ENCODE peak calls at places on chromosomes 1 and 21, in six cellular contexts. One of them, this sample, is unnamed.
A peak's percentile ranks its signal among the peaks of the same experiment; 100 is the strongest.

GRCh38 chr1:54118704-54119103 is 34.1 kb downstream of the CDCP2 start:
- DNase-seq in stomach: no peak
- DNase-seq in IMR-90: peak; percentile 90
- DNase-seq in tibial nerve: no peak
- DNase-seq in left ventricle myocardium inferior: no peak
- DNase-seq in GM23338: no peak
- DNase-seq in this sample: no peak

GRCh38 chr21:42411197-42411869 is 7.6 kb downstream of the UBASH3A start:
- DNase-seq in stomach: no peak
- DNase-seq in IMR-90: no peak
- DNase-seq in tibial nerve: no peak
- DNase-seq in left ventricle myocardium inferior: no peak
- DNase-seq in GM23338: peak; percentile 56
- DNase-seq in this sample: no peak

GRCh38 chr21:38859852-38860251 is 54.1 kb downstream of the ETS2 start:
- DNase-seq in stomach: no peak
- DNase-seq in IMR-90: peak; percentile 39
- DNase-seq in tibial nerve: no peak
- DNase-seq in left ventricle myocardium inferior: no peak
- DNase-seq in GM23338: no peak
- DNase-seq in this sample: no peak

GRCh38 chr1:7218210-7218832 is 433.1 kb downstream of the CAMTA1 start:
- DNase-seq in stomach: no peak
- DNase-seq in IMR-90: peak; percentile 63
- DNase-seq in tibial nerve: no peak
- DNase-seq in left ventricle myocardium inferior: no peak
- DNase-seq in GM23338: peak; percentile 78
- DNase-seq in this sample: no peak

GRCh38 chr1:177770096-177770495 is 199.8 kb downstream of the SEC16B start:
- DNase-seq in stomach: no peak
- DNase-seq in IMR-90: no peak
- DNase-seq in tibial nerve: no peak
- DNase-seq in left ventricle myocardium inferior: no peak
- DNase-seq in GM23338: no peak
- DNase-seq in this sample: no peak

GRCh38 chr1:116570358-116571214 is at the start of gene CD58:
- DNase-seq in stomach: peak; percentile 91
- DNase-seq in IMR-90: peak; percentile 63
- DNase-seq in tibial nerve: peak; percentile 81
- DNase-seq in left ventricle myocardium inferior: peak; percentile 93
- DNase-seq in GM23338: peak; percentile 91
- DNase-seq in this sample: peak; percentile 83

GRCh38 chr1:51664412-51665240 is 47.7 kb downstream of the OSBPL9 start:
- DNase-seq in stomach: no peak
- DNase-seq in IMR-90: peak; percentile 73
- DNase-seq in tibial nerve: no peak
- DNase-seq in left ventricle myocardium inferior: no peak
- DNase-seq in GM23338: no peak
- DNase-seq in this sample: no peak

GRCh38 chr1:31984419-31985347 is 29.0 kb upstream of the KHDRBS1 start:
- DNase-seq in stomach: no peak
- DNase-seq in IMR-90: peak; percentile 63
- DNase-seq in tibial nerve: no peak
- DNase-seq in left ventricle myocardium inferior: no peak
- DNase-seq in GM23338: no peak
- DNase-seq in this sample: no peak

GRCh38 chr1:19452221-19452663 is 33.1 kb downstream of the CAPZB start:
- DNase-seq in stomach: no peak
- DNase-seq in IMR-90: peak; percentile 57
- DNase-seq in tibial nerve: no peak
- DNase-seq in left ventricle myocardium inferior: peak; percentile 67
- DNase-seq in GM23338: no peak
- DNase-seq in this sample: no peak

GRCh38 chr1:30476476-30476875 is 246.9 kb downstream of the MATN1 start:
- DNase-seq in stomach: peak; percentile 16
- DNase-seq in IMR-90: no peak
- DNase-seq in tibial nerve: no peak
- DNase-seq in left ventricle myocardium inferior: no peak
- DNase-seq in GM23338: no peak
- DNase-seq in this sample: no peak

GRCh38 chr1:20589331-20590312 is 725 bp downstream of the CDA start:
- DNase-seq in stomach: no peak
- DNase-seq in IMR-90: peak; percentile 89
- DNase-seq in tibial nerve: no peak
- DNase-seq in left ventricle myocardium inferior: peak; percentile 62
- DNase-seq in GM23338: no peak
- DNase-seq in this sample: peak; percentile 49

GRCh38 chr21:45364464-45365185 is 40.3 kb upstream of the COL18A1 start:
- DNase-seq in stomach: no peak
- DNase-seq in IMR-90: peak; percentile 89
- DNase-seq in tibial nerve: no peak
- DNase-seq in left ventricle myocardium inferior: no peak
- DNase-seq in GM23338: no peak
- DNase-seq in this sample: peak; percentile 68

GRCh38 chr1:32886828-32887414 is 630 bp downstream of the HPCA start:
- DNase-seq in stomach: no peak
- DNase-seq in IMR-90: no peak
- DNase-seq in tibial nerve: no peak
- DNase-seq in left ventricle myocardium inferior: no peak
- DNase-seq in GM23338: no peak
- DNase-seq in this sample: no peak

GRCh38 chr1:98196012-98196411 is 275.2 kb upstream of the DPYD start:
- DNase-seq in stomach: no peak
- DNase-seq in IMR-90: peak; percentile 8
- DNase-seq in tibial nerve: no peak
- DNase-seq in left ventricle myocardium inferior: no peak
- DNase-seq in GM23338: no peak
- DNase-seq in this sample: no peak

GRCh38 chr1:28718166-28718565 is 18.6 kb upstream of the YTHDF2 start:
- DNase-seq in stomach: no peak
- DNase-seq in IMR-90: no peak
- DNase-seq in tibial nerve: no peak
- DNase-seq in left ventricle myocardium inferior: no peak
- DNase-seq in GM23338: no peak
- DNase-seq in this sample: no peak

GRCh38 chr1:218339267-218339831 is 5.8 kb upstream of the TGFB2 start:
- DNase-seq in stomach: no peak
- DNase-seq in IMR-90: peak; percentile 62
- DNase-seq in tibial nerve: no peak
- DNase-seq in left ventricle myocardium inferior: no peak
- DNase-seq in GM23338: peak; percentile 53
- DNase-seq in this sample: no peak

GRCh38 chr1:221429262-221429661 is 312.6 kb downstream of the DUSP10 start:
- DNase-seq in stomach: no peak
- DNase-seq in IMR-90: peak; percentile 63
- DNase-seq in tibial nerve: no peak
- DNase-seq in left ventricle myocardium inferior: no peak
- DNase-seq in GM23338: no peak
- DNase-seq in this sample: no peak

GRCh38 chr1:170619167-170620030 is 44.5 kb upstream of the PRRX1 start:
- DNase-seq in stomach: no peak
- DNase-seq in IMR-90: peak; percentile 37
- DNase-seq in tibial nerve: no peak
- DNase-seq in left ventricle myocardium inferior: no peak
- DNase-seq in GM23338: no peak
- DNase-seq in this sample: no peak

GRCh38 chr21:44931137-44931500 is 8.7 kb upstream of the SLX9 start:
- DNase-seq in stomach: no peak
- DNase-seq in IMR-90: no peak
- DNase-seq in tibial nerve: no peak
- DNase-seq in left ventricle myocardium inferior: peak; percentile 36
- DNase-seq in GM23338: peak; percentile 57
- DNase-seq in this sample: no peak

GRCh38 chr1:119688810-119689209 is 22.9 kb upstream of the PHGDH start:
- DNase-seq in stomach: no peak
- DNase-seq in IMR-90: no peak
- DNase-seq in tibial nerve: no peak
- DNase-seq in left ventricle myocardium inferior: no peak
- DNase-seq in GM23338: no peak
- DNase-seq in this sample: no peak
- H3K27ac ChIP-seq in stomach: no peak overlapping the region
- H3K27ac ChIP-seq in IMR-90: no peak overlapping the region
- H3K27ac ChIP-seq in tibial nerve: no peak overlapping the region
- H3K27ac ChIP-seq in left ventricle myocardium inferior: no peak overlapping the region
- H3K27ac ChIP-seq in GM23338: peak overlapping the region; percentile 0
- H3K27ac ChIP-seq in this sample: no peak overlapping the region

DNA sequence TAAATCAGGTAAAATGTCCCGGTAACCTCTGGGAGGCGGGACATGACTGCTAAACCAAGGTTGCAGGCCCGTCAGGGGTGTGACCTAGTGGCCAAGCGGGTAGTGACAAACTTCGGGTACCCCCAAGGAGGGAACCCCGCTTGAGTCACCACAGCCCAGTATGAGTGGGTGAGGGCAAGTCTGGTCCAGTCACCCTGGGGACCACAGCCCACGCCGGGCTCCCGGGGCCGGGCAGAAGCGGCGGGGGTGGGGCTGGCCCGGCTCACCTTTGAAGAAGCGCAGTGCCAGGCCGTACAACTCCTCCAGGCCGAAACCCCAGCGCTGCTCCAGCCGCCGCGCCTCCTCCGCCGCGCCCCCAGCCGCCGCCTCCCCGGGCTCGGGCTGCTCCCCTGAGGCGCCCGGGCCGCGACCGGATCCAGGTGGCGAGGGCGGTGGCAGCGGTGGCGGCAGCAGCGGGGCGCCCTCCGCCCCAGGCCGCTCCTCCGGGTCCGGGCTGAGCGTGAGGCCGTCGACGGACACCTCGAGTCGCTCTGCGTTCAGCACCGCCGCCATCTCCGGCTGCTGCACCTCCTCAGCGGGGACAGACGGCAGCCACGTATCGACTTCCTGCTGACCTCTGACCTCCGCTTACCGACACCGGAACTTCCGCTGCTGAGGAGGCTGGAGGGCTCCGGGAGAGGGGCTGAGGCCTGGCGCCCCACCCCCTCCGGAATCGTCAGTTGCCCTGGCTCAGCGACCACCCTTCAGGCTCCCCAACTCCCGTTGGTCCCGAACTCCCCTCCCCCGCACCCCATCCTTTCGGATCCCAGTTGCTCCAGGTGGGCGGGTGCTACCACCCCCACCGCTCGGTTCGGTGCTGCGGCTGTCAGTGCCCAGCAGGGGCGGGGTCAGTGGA is at the start of gene ACBD3:
- DNase-seq in stomach: peak; percentile 87
- DNase-seq in IMR-90: peak; percentile 86
- DNase-seq in tibial nerve: peak; percentile 72
- DNase-seq in left ventricle myocardium inferior: peak; percentile 88
- DNase-seq in GM23338: peak; percentile 96
- DNase-seq in this sample: peak; percentile 89
- H3K4me1 ChIP-seq in stomach: peaks cover 17% of the 10 kb centered on the region
- H3K4me1 ChIP-seq in IMR-90: peaks cover 6% of the 10 kb centered on the region
- H3K4me1 ChIP-seq in tibial nerve: peaks cover 35% of the 10 kb centered on the region
- H3K4me1 ChIP-seq in left ventricle myocardium inferior: peaks cover 60% of the 10 kb centered on the region
- H3K4me1 ChIP-seq in GM23338: peaks cover 6% of the 10 kb centered on the region
- H3K4me1 ChIP-seq in this sample: peaks cover 6% of the 10 kb centered on the region

GRCh38 chr1:5425304-5425703 is 566.9 kb downstream of the NPHP4 start:
- DNase-seq in stomach: no peak
- DNase-seq in IMR-90: no peak
- DNase-seq in tibial nerve: no peak
- DNase-seq in left ventricle myocardium inferior: no peak
- DNase-seq in GM23338: no peak
- DNase-seq in this sample: no peak
- H3K4me3 ChIP-seq in stomach: no peak overlapping the region
- H3K4me3 ChIP-seq in IMR-90: no peak overlapping the region
- H3K4me3 ChIP-seq in tibial nerve: no peak overlapping the region
- H3K4me3 ChIP-seq in left ventricle myocardium inferior: no peak overlapping the region
- H3K4me3 ChIP-seq in GM23338: no peak overlapping the region
- H3K4me3 ChIP-seq in this sample: no peak overlapping the region

DNA sequence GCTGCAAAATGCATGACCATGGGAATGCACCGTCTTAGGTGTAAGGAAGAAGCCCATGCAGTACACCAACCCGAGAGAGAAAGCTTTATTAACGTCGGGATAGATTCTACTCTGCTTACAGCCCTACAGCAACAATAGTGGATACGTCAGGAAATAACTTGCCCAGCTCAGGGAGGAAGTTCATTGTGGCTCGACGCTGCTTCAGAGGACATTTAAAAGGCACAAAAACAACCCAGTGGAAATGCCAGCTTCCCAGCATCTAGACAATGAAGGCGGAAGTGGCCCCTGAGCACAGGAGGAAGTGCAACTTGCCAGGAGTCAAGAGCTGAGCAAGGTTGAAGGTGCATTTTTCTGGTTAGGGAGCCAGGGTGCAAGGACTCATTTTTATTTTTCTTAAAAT is 26.4 kb downstream of the CYYR1 start:
- DNase-seq in stomach: no peak
- DNase-seq in IMR-90: no peak
- DNase-seq in tibial nerve: no peak
- DNase-seq in left ventricle myocardium inferior: peak; percentile 22
- DNase-seq in GM23338: no peak
- DNase-seq in this sample: peak; percentile 54
- H3K27ac ChIP-seq in stomach: peak overlapping the region; percentile 27
- H3K27ac ChIP-seq in IMR-90: no peak overlapping the region
- H3K27ac ChIP-seq in tibial nerve: no peak overlapping the region
- H3K27ac ChIP-seq in left ventricle myocardium inferior: peak overlapping the region; percentile 83
- H3K27ac ChIP-seq in GM23338: no peak overlapping the region
- H3K27ac ChIP-seq in this sample: peak overlapping the region; percentile 55

GRCh38 chr1:35864813-35865212 is 18.2 kb upstream of the AGO1 start:
- DNase-seq in stomach: no peak
- DNase-seq in IMR-90: no peak
- DNase-seq in tibial nerve: no peak
- DNase-seq in left ventricle myocardium inferior: no peak
- DNase-seq in GM23338: no peak
- DNase-seq in this sample: no peak
- H3K4me1 ChIP-seq in stomach: no peaks in the 10 kb centered on the region
- H3K4me1 ChIP-seq in IMR-90: no peaks in the 10 kb centered on the region
- H3K4me1 ChIP-seq in tibial nerve: no peaks in the 10 kb centered on the region
- H3K4me1 ChIP-seq in left ventricle myocardium inferior: peaks cover 17% of the 10 kb centered on the region
- H3K4me1 ChIP-seq in GM23338: no peaks in the 10 kb centered on the region
- H3K4me1 ChIP-seq in this sample: no peaks in the 10 kb centered on the region

DNA sequence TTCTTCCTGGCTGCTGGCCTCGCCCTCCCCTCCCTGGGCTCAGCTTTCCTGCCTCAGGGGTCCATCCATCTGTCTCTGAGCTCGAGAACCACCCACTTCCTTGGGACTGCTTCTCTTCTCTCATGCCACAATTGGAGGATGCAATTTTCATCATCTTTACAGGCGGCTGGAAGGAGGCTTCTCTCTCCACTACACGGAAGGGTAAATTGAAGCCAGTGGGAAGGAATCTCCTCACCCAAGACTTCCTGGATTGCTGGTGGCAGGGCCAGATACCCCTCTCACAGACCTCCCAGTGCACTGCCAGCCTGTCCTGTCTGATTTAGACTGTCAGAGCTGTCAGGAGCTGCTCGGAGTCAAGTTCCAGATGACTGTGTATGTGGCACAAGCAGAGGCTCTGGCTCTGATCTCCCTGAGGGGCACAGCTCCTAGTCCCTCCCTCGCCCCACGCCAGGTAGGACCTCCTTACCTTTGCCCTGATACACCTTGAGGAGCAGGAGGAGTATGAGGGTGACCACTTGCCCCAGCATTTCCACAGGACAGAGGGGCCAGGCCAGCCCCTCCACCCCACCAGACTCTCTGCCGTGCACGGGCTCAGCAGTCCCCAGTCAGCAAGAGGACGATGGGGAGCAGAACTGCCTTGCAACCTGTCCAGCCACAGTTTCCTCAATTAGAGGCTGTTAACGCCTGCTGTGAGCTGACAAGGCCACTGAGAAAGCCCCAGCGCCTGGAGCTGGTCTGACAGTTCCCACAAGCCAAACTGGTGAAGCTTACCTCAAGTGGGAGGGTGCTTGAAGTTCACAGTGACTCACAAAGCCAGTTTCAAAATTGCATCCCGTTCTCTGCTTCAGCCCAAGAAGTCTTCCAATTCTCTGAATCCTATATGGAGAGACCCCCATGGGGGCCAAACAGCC is at the start of gene CD244:
- DNase-seq in stomach: peak; percentile 38
- DNase-seq in IMR-90: no peak
- DNase-seq in tibial nerve: no peak
- DNase-seq in left ventricle myocardium inferior: peak; percentile 20
- DNase-seq in GM23338: no peak
- DNase-seq in this sample: no peak
- H3K4me3 ChIP-seq in stomach: peak within 1 kb of the TSS; percentile 10
- H3K4me3 ChIP-seq in IMR-90: no peak within 1 kb of the TSS
- H3K4me3 ChIP-seq in tibial nerve: no peak within 1 kb of the TSS
- H3K4me3 ChIP-seq in left ventricle myocardium inferior: no peak within 1 kb of the TSS
- H3K4me3 ChIP-seq in GM23338: no peak within 1 kb of the TSS
- H3K4me3 ChIP-seq in this sample: no peak within 1 kb of the TSS